ENCODE peak calls at places on chromosomes 12 and 14, in four cellular contexts. B, R, X and C are unnamed samples.

GRCh38 chr12:82688619-82689018 is 1.9 kb downstream of the TMTC2 start:
- DNase-seq in B (no peak), R (no peak), X (no peak), C (no peak)

GRCh38 chr12:11879306-11879705 is 191.4 kb upstream of the BCL2L14 start:
- DNase-seq in B (no peak), R (no peak), X (no peak), C (no peak)

GRCh38 chr12:27607611-27608010 is 83.6 kb downstream of the PPFIBP1 start:
- DNase-seq in B (no peak), R (no peak), X (no peak), C (no peak)

GRCh38 chr14:33680873-33681272 is 270.0 kb downstream of the EGLN3 start:
- DNase-seq in B (no peak), R (no peak), X (no peak), C (no peak)

GRCh38 chr14:55891692-55892091 is 226.5 kb upstream of the PELI2 start:
- DNase-seq in B (no peak), R (peak; percentile 34), X (no peak), C (no peak)

GRCh38 chr14:85564841-85565527 is 35.0 kb downstream of the FLRT2 start:
- DNase-seq in B (no peak), R (no peak), X (no peak), C (no peak)

GRCh38 chr12:132544173-132544468 is 54.2 kb downstream of the FBRSL1 start:
- DNase-seq in B (peak; percentile 19), R (no peak), X (no peak), C (no peak)

GRCh38 chr14:99266181-99267178 is 5.5 kb downstream of the BCL11B start:
- DNase-seq in B (peak; percentile 68), R (peak; percentile 82), X (no peak), C (peak; percentile 24)

GRCh38 chr14:88189840-88190191 is 133.3 kb downstream of the KCNK10 start:
- DNase-seq in B (no peak), R (no peak), X (no peak), C (no peak)

GRCh38 chr12:56581418-56582145 is 48.5 kb downstream of the BAZ2A start:
- DNase-seq in B (peak; percentile 67), R (no peak), X (peak; percentile 35), C (peak; percentile 54)

GRCh38 chr14:90266441-90267154 is 10.2 kb downstream of the PSMC1 start:
- DNase-seq in B (no peak), R (no peak), X (no peak), C (no peak)

GRCh38 chr14:98249476-98249875 is 1022.5 kb downstream of the BCL11B start:
- DNase-seq in B (no peak), R (no peak), X (no peak), C (no peak)

GRCh38 chr12:12582895-12583303 is 20.2 kb upstream of the DUSP16 start:
- DNase-seq in B (no peak), R (no peak), X (peak; percentile 100), C (peak; percentile 71)

GRCh38 chr12:121537814-121538698 is 42.8 kb downstream of the KDM2B start:
- DNase-seq in B (no peak), R (no peak), X (no peak), C (no peak)

GRCh38 chr14:30283822-30284446 is 275.0 kb upstream of the G2E3 start:
- DNase-seq in B (peak; percentile 44), R (peak; percentile 73), X (no peak), C (peak; percentile 37)

GRCh38 chr12:112107728-112108447 is 695 bp downstream of the NAA25 start:
- DNase-seq in B (peak; percentile 65), R (peak; percentile 30), X (no peak), C (no peak)

GRCh38 chr14:46580941-46581671 is 70.5 kb downstream of the RPL10L start:
- DNase-seq in B (peak; percentile 25), R (peak; percentile 16), X (no peak), C (peak; percentile 16)

GRCh38 chr14:49702725-49703124 is 9.8 kb downstream of the KLHDC1 start:
- DNase-seq in B (no peak), R (no peak), X (no peak), C (no peak)

GRCh38 chr14:69483765-69484443 is 624 bp upstream of the PLEKHD1 start:
- DNase-seq in B (no peak), R (peak; percentile 64), X (no peak), C (no peak)

GRCh38 chr12:120470150-120470817 is 736 bp upstream of the SRSF9 start:
- DNase-seq in B (no peak), R (peak; percentile 16), X (no peak), C (peak; percentile 15)

GRCh38 chr12:113227169-113227568 is 5.9 kb downstream of the TPCN1 start:
- DNase-seq in B (no peak), R (no peak), X (no peak), C (no peak)

GRCh38 chr14:100888789-100889315 is 14.7 kb downstream of the RTL1 start:
- DNase-seq in B (no peak), R (no peak), X (no peak), C (no peak)

GRCh38 chr14:56117765-56118610 is at the start of gene PELI2:
- DNase-seq in B (peak; percentile 55), R (peak; percentile 75), X (no peak), C (peak; percentile 6)

GRCh38 chr14:85731198-85731597 is 201.3 kb downstream of the FLRT2 start:
- DNase-seq in B (no peak), R (no peak), X (no peak), C (no peak)

GRCh38 chr12:94127239-94128131 is 20.9 kb upstream of the PLXNC1 start:
- DNase-seq in B (peak; percentile 41), R (no peak), X (no peak), C (no peak)

GRCh38 chr12:125824276-125824675 is 759.0 kb downstream of the AACS start:
- DNase-seq in B (no peak), R (no peak), X (no peak), C (no peak)

GRCh38 chr12:131616316-131617098 is 94.4 kb upstream of the SFSWAP start:
- DNase-seq in B (no peak), R (no peak), X (no peak), C (no peak)

GRCh38 chr14:95305145-95305544 is 14.6 kb downstream of the CLMN start:
- DNase-seq in B (no peak), R (no peak), X (no peak), C (no peak)

GRCh38 chr14:32150392-32150791 is 51.5 kb upstream of the RNU6-7 start:
- DNase-seq in B (peak; percentile 65), R (no peak), X (no peak), C (no peak)

GRCh38 chr14:93103392-93104080 is 12.2 kb downstream of the ITPK1 start:
- DNase-seq in B (no peak), R (no peak), X (peak; percentile 72), C (no peak)

GRCh38 chr12:132243596-132244289 is 85.6 kb downstream of the GALNT9 start:
- DNase-seq in B (no peak), R (peak; percentile 44), X (no peak), C (peak; percentile 6)

GRCh38 chr12:64566882-64567517 is 43.3 kb upstream of the RASSF3 start:
- DNase-seq in B (no peak), R (no peak), X (no peak), C (no peak)

GRCh38 chr12:51328587-51328986 is 4.6 kb upstream of the BIN2 start:
- DNase-seq in B (peak; percentile 22), R (no peak), X (no peak), C (no peak)

GRCh38 chr12:56192582-56192981 is 3.3 kb upstream of the SMARCC2 start:
- DNase-seq in B (no peak), R (no peak), X (no peak), C (no peak)

GRCh38 chr12:117792471-117792870 is 176.3 kb downstream of the KSR2 start:
- DNase-seq in B (no peak), R (no peak), X (no peak), C (no peak)

GRCh38 chr14:102055181-102055901 is 31.5 kb downstream of the HSP90AA1 start:
- DNase-seq in B (no peak), R (peak; percentile 57), X (no peak), C (peak; percentile 18)

GRCh38 chr12:92552412-92553108 is 150.2 kb upstream of the PLEKHG7 start:
- DNase-seq in B (peak; percentile 35), R (no peak), X (no peak), C (no peak)

GRCh38 chr12:92550661-92551060 is 152.1 kb upstream of the PLEKHG7 start:
- DNase-seq in B (no peak), R (no peak), X (no peak), C (no peak)

GRCh38 chr12:92551210-92551609 is 151.6 kb upstream of the PLEKHG7 start:
- DNase-seq in B (no peak), R (no peak), X (no peak), C (no peak)

GRCh38 chr12:92553389-92553788 is 149.4 kb upstream of the PLEKHG7 start:
- DNase-seq in B (peak; percentile 32), R (no peak), X (no peak), C (no peak)

DNA sequence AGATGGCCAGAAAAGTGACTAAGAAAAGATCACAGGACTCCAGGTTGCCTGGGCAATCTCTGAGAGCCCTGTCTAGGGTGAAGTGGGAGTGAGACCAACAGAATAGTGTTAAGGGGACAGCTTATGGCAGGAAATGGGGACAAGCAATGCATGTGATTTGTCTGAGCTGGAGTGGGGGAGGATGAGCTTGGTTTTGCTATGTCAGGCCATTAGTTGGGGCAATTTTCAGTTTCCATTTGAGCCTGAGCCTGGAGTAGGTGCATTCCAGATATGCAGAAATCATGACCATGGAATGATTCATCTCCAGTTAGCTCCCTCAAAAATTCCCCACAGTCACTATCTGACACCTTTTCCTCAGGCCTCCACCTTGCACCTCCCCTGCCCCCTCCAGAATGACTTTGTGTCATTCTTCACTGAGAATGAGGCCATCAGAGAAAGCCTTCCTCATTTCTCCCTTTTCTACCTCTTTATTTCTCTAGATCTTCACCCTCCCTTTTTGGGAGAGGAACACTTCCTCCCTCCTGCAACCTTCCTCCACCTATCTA is 150.9 kb upstream of the PLEKHG7 start:
- DNase-seq in B (peak; percentile 42), R (no peak), X (peak; percentile 98), C (no peak)
- TF ChIP-seq NR2C2 in B (no peak), R (no peak), X (no peak), C (no peak)

DNA sequence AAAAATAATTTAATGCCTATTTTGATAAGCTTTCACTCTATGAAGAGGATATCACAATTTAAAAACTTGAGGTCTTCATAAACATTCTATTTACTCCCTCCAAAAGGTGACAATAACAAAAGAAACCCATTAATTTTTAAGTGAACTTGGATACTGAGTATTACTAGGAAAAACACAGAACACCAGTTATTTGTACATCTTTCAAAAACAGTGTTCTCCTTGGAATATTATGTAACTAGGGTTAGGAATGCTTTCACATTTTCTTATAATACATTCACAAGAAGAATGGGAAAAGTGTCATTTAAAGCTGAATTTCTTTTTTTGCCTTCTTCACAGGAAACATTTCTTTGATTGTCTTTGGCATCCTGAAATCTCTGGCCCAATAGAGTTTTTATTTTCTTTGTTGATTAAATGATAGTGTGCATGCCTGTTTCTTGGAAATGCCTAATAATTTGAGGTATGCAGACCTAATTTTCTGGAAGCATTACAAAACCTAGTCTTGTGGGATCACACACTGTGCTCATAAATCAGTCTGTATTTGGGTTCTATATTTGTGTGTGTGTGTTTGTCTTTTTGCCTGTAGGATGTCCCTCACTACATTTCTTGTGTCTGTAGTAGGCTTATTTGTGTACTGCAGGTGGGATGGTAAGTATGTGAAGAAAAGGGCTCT is 76.5 kb downstream of the WNK1 start:
- DNase-seq in B (no peak), R (no peak), X (no peak), C (no peak)
- TF ChIP-seq USF2 in B (no peak), R (no peak), X (no peak), C (no peak)

GRCh38 chr12:107400686-107401447 is 284.7 kb upstream of the PWP1 start:
- DNase-seq in B (no peak), R (no peak), X (no peak), C (no peak)
- TF ChIP-seq NR2C2 in B (no peak), R (no peak), X (no peak), C (no peak)

GRCh38 chr14:104940526-104941150 is 16.0 kb downstream of the PLD4 start:
- DNase-seq in B (no peak), R (peak; percentile 9), X (no peak), C (no peak)
- TF ChIP-seq USF2 in B (no peak), R (no peak), X (no peak), C (no peak)